ENCODE peak calls at places on chromosomes 6 and 20, in six cellular contexts. One of them, this sample, is unnamed.

GRCh38 chr20:21796059-21796458 is 90.6 kb downstream of the PAX1 start:
- DNase-seq in pancreas: no peak
- DNase-seq in aorta: no peak
- DNase-seq in lower lobe of right lung: no peak
- DNase-seq in heart right ventricle: no peak
- DNase-seq in mucosa of descending colon: no peak
- DNase-seq in this sample: no peak

GRCh38 chr6:37657117-37657886 is 40.4 kb downstream of the MDGA1 start:
- DNase-seq in pancreas: no peak
- DNase-seq in aorta: peak; percentile 49
- DNase-seq in lower lobe of right lung: no peak
- DNase-seq in heart right ventricle: no peak
- DNase-seq in mucosa of descending colon: no peak
- DNase-seq in this sample: peak; percentile 52

GRCh38 chr6:25627001-25627400 is 25.0 kb upstream of the SCGN start:
- DNase-seq in pancreas: no peak
- DNase-seq in aorta: no peak
- DNase-seq in lower lobe of right lung: no peak
- DNase-seq in heart right ventricle: no peak
- DNase-seq in mucosa of descending colon: no peak
- DNase-seq in this sample: no peak

GRCh38 chr6:100376103-100376502 is 88.6 kb downstream of the SIM1 start:
- DNase-seq in pancreas: no peak
- DNase-seq in aorta: no peak
- DNase-seq in lower lobe of right lung: no peak
- DNase-seq in heart right ventricle: no peak
- DNase-seq in mucosa of descending colon: no peak
- DNase-seq in this sample: no peak

GRCh38 chr6:168528457-168529095 is 87.6 kb downstream of the SMOC2 start:
- DNase-seq in pancreas: no peak
- DNase-seq in aorta: no peak
- DNase-seq in lower lobe of right lung: no peak
- DNase-seq in heart right ventricle: no peak
- DNase-seq in mucosa of descending colon: no peak
- DNase-seq in this sample: peak; percentile 78

GRCh38 chr6:155174576-155175174 is 89.1 kb upstream of the CLDN20 start:
- DNase-seq in pancreas: peak; percentile 45
- DNase-seq in aorta: no peak
- DNase-seq in lower lobe of right lung: no peak
- DNase-seq in heart right ventricle: peak; percentile 75
- DNase-seq in mucosa of descending colon: peak; percentile 41
- DNase-seq in this sample: peak; percentile 41

GRCh38 chr6:15554728-15555100 is 108.1 kb downstream of the DTNBP1 start:
- DNase-seq in pancreas: no peak
- DNase-seq in aorta: no peak
- DNase-seq in lower lobe of right lung: no peak
- DNase-seq in heart right ventricle: no peak
- DNase-seq in mucosa of descending colon: no peak
- DNase-seq in this sample: no peak

GRCh38 chr6:139376604-139377218 is 2.3 kb upstream of the CITED2 start:
- DNase-seq in pancreas: peak; percentile 85
- DNase-seq in aorta: no peak
- DNase-seq in lower lobe of right lung: no peak
- DNase-seq in heart right ventricle: peak; percentile 49
- DNase-seq in mucosa of descending colon: no peak
- DNase-seq in this sample: no peak

GRCh38 chr6:11919771-11920440 is 92.2 kb upstream of the HIVEP1 start:
- DNase-seq in pancreas: no peak
- DNase-seq in aorta: no peak
- DNase-seq in lower lobe of right lung: no peak
- DNase-seq in heart right ventricle: no peak
- DNase-seq in mucosa of descending colon: no peak
- DNase-seq in this sample: no peak

GRCh38 chr20:18428490-18429173 is 38.2 kb downstream of the DZANK1 start:
- DNase-seq in pancreas: peak; percentile 25
- DNase-seq in aorta: no peak
- DNase-seq in lower lobe of right lung: no peak
- DNase-seq in heart right ventricle: peak; percentile 61
- DNase-seq in mucosa of descending colon: peak; percentile 62
- DNase-seq in this sample: peak; percentile 25

GRCh38 chr6:20943922-20944321 is 409.7 kb downstream of the CDKAL1 start:
- DNase-seq in pancreas: no peak
- DNase-seq in aorta: no peak
- DNase-seq in lower lobe of right lung: no peak
- DNase-seq in heart right ventricle: no peak
- DNase-seq in mucosa of descending colon: no peak
- DNase-seq in this sample: no peak

GRCh38 chr20:37816726-37817125 is 86.2 kb upstream of the VSTM2L start:
- DNase-seq in pancreas: no peak
- DNase-seq in aorta: no peak
- DNase-seq in lower lobe of right lung: no peak
- DNase-seq in heart right ventricle: no peak
- DNase-seq in mucosa of descending colon: no peak
- DNase-seq in this sample: no peak

GRCh38 chr6:126631343-126631742 is 291.4 kb downstream of the CENPW start:
- DNase-seq in pancreas: no peak
- DNase-seq in aorta: no peak
- DNase-seq in lower lobe of right lung: no peak
- DNase-seq in heart right ventricle: no peak
- DNase-seq in mucosa of descending colon: no peak
- DNase-seq in this sample: no peak

GRCh38 chr20:44056010-44056698 is 130.8 kb downstream of the JPH2 start:
- DNase-seq in pancreas: no peak
- DNase-seq in aorta: no peak
- DNase-seq in lower lobe of right lung: no peak
- DNase-seq in heart right ventricle: no peak
- DNase-seq in mucosa of descending colon: no peak
- DNase-seq in this sample: no peak

GRCh38 chr6:117165921-117166499 is 99.3 kb upstream of the VGLL2 start:
- DNase-seq in pancreas: no peak
- DNase-seq in aorta: no peak
- DNase-seq in lower lobe of right lung: no peak
- DNase-seq in heart right ventricle: no peak
- DNase-seq in mucosa of descending colon: no peak
- DNase-seq in this sample: no peak

GRCh38 chr6:158813032-158813431 is 6.1 kb downstream of the EZR start:
- DNase-seq in pancreas: no peak
- DNase-seq in aorta: no peak
- DNase-seq in lower lobe of right lung: no peak
- DNase-seq in heart right ventricle: no peak
- DNase-seq in mucosa of descending colon: no peak
- DNase-seq in this sample: no peak

GRCh38 chr6:7154341-7155139 is 46.8 kb downstream of the RREB1 start:
- DNase-seq in pancreas: no peak
- DNase-seq in aorta: no peak
- DNase-seq in lower lobe of right lung: no peak
- DNase-seq in heart right ventricle: no peak
- DNase-seq in mucosa of descending colon: no peak
- DNase-seq in this sample: no peak

GRCh38 chr20:34579191-34579661 is 20.7 kb downstream of the MAP1LC3A start:
- DNase-seq in pancreas: no peak
- DNase-seq in aorta: no peak
- DNase-seq in lower lobe of right lung: no peak
- DNase-seq in heart right ventricle: peak; percentile 60
- DNase-seq in mucosa of descending colon: peak; percentile 84
- DNase-seq in this sample: peak; percentile 85

GRCh38 chr20:63186528-63187316 is 29.2 kb downstream of the YTHDF1 start:
- DNase-seq in pancreas: no peak
- DNase-seq in aorta: no peak
- DNase-seq in lower lobe of right lung: no peak
- DNase-seq in heart right ventricle: no peak
- DNase-seq in mucosa of descending colon: no peak
- DNase-seq in this sample: peak; percentile 63

GRCh38 chr20:48656661-48657211 is 171.1 kb downstream of the PREX1 start:
- DNase-seq in pancreas: no peak
- DNase-seq in aorta: no peak
- DNase-seq in lower lobe of right lung: no peak
- DNase-seq in heart right ventricle: no peak
- DNase-seq in mucosa of descending colon: no peak
- DNase-seq in this sample: no peak

GRCh38 chr20:14199111-14199510 is 138.3 kb downstream of the FLRT3 start:
- DNase-seq in pancreas: no peak
- DNase-seq in aorta: no peak
- DNase-seq in lower lobe of right lung: no peak
- DNase-seq in heart right ventricle: no peak
- DNase-seq in mucosa of descending colon: no peak
- DNase-seq in this sample: no peak

GRCh38 chr6:42777126-42777822 is 4.6 kb upstream of the BICRAL start:
- DNase-seq in pancreas: no peak
- DNase-seq in aorta: no peak
- DNase-seq in lower lobe of right lung: no peak
- DNase-seq in heart right ventricle: no peak
- DNase-seq in mucosa of descending colon: no peak
- DNase-seq in this sample: no peak

GRCh38 chr6:160992323-160993314 is 1.1 kb downstream of the MAP3K4 start:
- DNase-seq in pancreas: peak; percentile 48
- DNase-seq in aorta: no peak
- DNase-seq in lower lobe of right lung: no peak
- DNase-seq in heart right ventricle: peak; percentile 59
- DNase-seq in mucosa of descending colon: no peak
- DNase-seq in this sample: peak; percentile 59

GRCh38 chr6:129598244-129599187 is 111.5 kb downstream of the ARHGAP18 start:
- DNase-seq in pancreas: no peak
- DNase-seq in aorta: no peak
- DNase-seq in lower lobe of right lung: no peak
- DNase-seq in heart right ventricle: peak; percentile 20
- DNase-seq in mucosa of descending colon: no peak
- DNase-seq in this sample: no peak

GRCh38 chr6:132960720-132961119 is 146.4 kb downstream of the RPS12 start:
- DNase-seq in pancreas: no peak
- DNase-seq in aorta: no peak
- DNase-seq in lower lobe of right lung: no peak
- DNase-seq in heart right ventricle: no peak
- DNase-seq in mucosa of descending colon: no peak
- DNase-seq in this sample: no peak

GRCh38 chr6:52104979-52105378 is 17.6 kb upstream of the PKHD1 start:
- DNase-seq in pancreas: no peak
- DNase-seq in aorta: no peak
- DNase-seq in lower lobe of right lung: no peak
- DNase-seq in heart right ventricle: no peak
- DNase-seq in mucosa of descending colon: no peak
- DNase-seq in this sample: no peak

GRCh38 chr20:24350923-24351368 is 118.5 kb upstream of the SYNDIG1 start:
- DNase-seq in pancreas: no peak
- DNase-seq in aorta: no peak
- DNase-seq in lower lobe of right lung: no peak
- DNase-seq in heart right ventricle: no peak
- DNase-seq in mucosa of descending colon: no peak
- DNase-seq in this sample: peak; percentile 2

GRCh38 chr20:24785141-24785924 is 163.7 kb upstream of the CST7 start:
- DNase-seq in pancreas: no peak
- DNase-seq in aorta: peak; percentile 9
- DNase-seq in lower lobe of right lung: peak; percentile 41
- DNase-seq in heart right ventricle: no peak
- DNase-seq in mucosa of descending colon: no peak
- DNase-seq in this sample: peak; percentile 68

DNA sequence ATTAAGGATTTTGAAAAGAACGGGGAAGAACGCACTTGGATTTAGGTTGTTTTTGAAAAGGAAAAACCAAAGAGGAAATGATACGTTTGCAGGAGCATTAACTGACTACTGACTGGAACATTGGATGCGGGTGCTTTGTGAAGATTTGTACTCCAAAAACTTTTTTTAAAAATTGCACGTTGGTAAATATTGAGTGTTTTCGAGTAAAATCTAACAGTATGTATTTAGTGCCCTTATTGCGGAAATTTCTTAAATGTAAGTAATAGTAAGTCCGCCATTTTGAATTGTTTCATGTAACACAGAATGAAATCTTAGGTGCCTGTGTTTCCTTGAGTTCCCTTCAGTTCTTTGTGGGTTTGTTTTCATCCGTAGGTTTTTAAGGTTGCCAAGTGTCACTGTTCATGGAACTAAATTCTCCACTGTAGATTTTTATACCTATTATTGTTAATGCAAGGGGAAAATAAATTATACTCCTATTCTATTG is 15.2 kb upstream of the LIN28B start:
- DNase-seq in pancreas: no peak
- DNase-seq in aorta: no peak
- DNase-seq in lower lobe of right lung: no peak
- DNase-seq in heart right ventricle: no peak
- DNase-seq in mucosa of descending colon: no peak
- DNase-seq in this sample: no peak
- H3K4me3 ChIP-seq in pancreas: no peak overlapping the region
- H3K4me3 ChIP-seq in aorta: no peak overlapping the region
- H3K4me3 ChIP-seq in lower lobe of right lung: peak overlapping the region; percentile 4
- H3K4me3 ChIP-seq in heart right ventricle: no peak overlapping the region
- H3K4me3 ChIP-seq in mucosa of descending colon: no peak overlapping the region
- H3K4me3 ChIP-seq in this sample: peak overlapping the region; percentile 52

GRCh38 chr6:14464716-14465115 is 347.1 kb downstream of the CD83 start:
- DNase-seq in pancreas: no peak
- DNase-seq in aorta: no peak
- DNase-seq in lower lobe of right lung: no peak
- DNase-seq in heart right ventricle: no peak
- DNase-seq in mucosa of descending colon: no peak
- DNase-seq in this sample: no peak
- H3K9me3 ChIP-seq in pancreas: no peaks in the 10 kb centered on the region
- H3K9me3 ChIP-seq in aorta: no peaks in the 10 kb centered on the region
- H3K9me3 ChIP-seq in lower lobe of right lung: no peaks in the 10 kb centered on the region
- H3K9me3 ChIP-seq in heart right ventricle: no peaks in the 10 kb centered on the region
- H3K9me3 ChIP-seq in mucosa of descending colon: peaks cover 2% of the 10 kb centered on the region
- H3K9me3 ChIP-seq in this sample: peaks cover 4% of the 10 kb centered on the region

GRCh38 chr6:32664827-32665362 is 1.6 kb downstream of the HLA-DQB1 start:
- DNase-seq in pancreas: no peak
- DNase-seq in aorta: peak; percentile 77
- DNase-seq in lower lobe of right lung: peak; percentile 85
- DNase-seq in heart right ventricle: peak; percentile 34
- DNase-seq in mucosa of descending colon: no peak
- DNase-seq in this sample: no peak
- H3K4me3 ChIP-seq in pancreas: no peak overlapping the region
- H3K4me3 ChIP-seq in aorta: no peak overlapping the region
- H3K4me3 ChIP-seq in lower lobe of right lung: peak overlapping the region; percentile 25
- H3K4me3 ChIP-seq in heart right ventricle: no peak overlapping the region
- H3K4me3 ChIP-seq in mucosa of descending colon: no peak overlapping the region
- H3K4me3 ChIP-seq in this sample: no peak overlapping the region

GRCh38 chr6:69985180-69985579 is 118.8 kb downstream of the COL19A1 start:
- DNase-seq in pancreas: no peak
- DNase-seq in aorta: no peak
- DNase-seq in lower lobe of right lung: no peak
- DNase-seq in heart right ventricle: no peak
- DNase-seq in mucosa of descending colon: no peak
- DNase-seq in this sample: peak; percentile 10

GRCh38 chr6:69984506-69984905 is 118.2 kb downstream of the COL19A1 start:
- DNase-seq in pancreas: no peak
- DNase-seq in aorta: no peak
- DNase-seq in lower lobe of right lung: no peak
- DNase-seq in heart right ventricle: no peak
- DNase-seq in mucosa of descending colon: no peak
- DNase-seq in this sample: no peak

GRCh38 chr6:69976591-69977090 is 110.3 kb downstream of the COL19A1 start:
- DNase-seq in pancreas: no peak
- DNase-seq in aorta: no peak
- DNase-seq in lower lobe of right lung: no peak
- DNase-seq in heart right ventricle: no peak
- DNase-seq in mucosa of descending colon: no peak
- DNase-seq in this sample: no peak

DNA sequence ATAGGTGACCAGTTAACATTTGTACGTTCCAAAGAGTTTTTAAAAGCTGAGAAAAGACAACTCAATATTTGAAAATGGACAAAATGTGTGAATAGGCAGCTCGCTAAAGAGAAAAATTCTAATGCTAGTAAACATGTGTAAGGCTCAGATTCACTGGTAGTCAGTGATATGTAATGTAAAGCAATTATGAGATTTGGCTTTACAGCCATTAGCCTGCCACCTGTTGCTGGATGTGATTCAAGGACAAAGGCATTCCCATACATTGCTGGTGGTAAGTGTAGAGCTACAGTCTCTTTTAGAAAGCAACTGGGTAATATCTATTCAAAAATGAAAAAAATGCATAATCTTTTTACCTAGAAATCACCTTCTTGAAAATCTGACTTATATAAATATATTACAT is 114.3 kb downstream of the COL19A1 start:
- DNase-seq in pancreas: no peak
- DNase-seq in aorta: no peak
- DNase-seq in lower lobe of right lung: no peak
- DNase-seq in heart right ventricle: no peak
- DNase-seq in mucosa of descending colon: no peak
- DNase-seq in this sample: no peak
- H3K9me3 ChIP-seq in pancreas: no peaks in the 10 kb centered on the region
- H3K9me3 ChIP-seq in aorta: no peaks in the 10 kb centered on the region
- H3K9me3 ChIP-seq in lower lobe of right lung: no peaks in the 10 kb centered on the region
- H3K9me3 ChIP-seq in heart right ventricle: no peaks in the 10 kb centered on the region
- H3K9me3 ChIP-seq in mucosa of descending colon: no peaks in the 10 kb centered on the region
- H3K9me3 ChIP-seq in this sample: no peaks in the 10 kb centered on the region